ENCODE peak calls at places on chromosomes 2 and 18, in seven cellular contexts. B, S, Q, N, A, G and U are unnamed samples.

GRCh38 chr18:77108001-77108692 is 24.4 kb downstream of the MBP start:
- DNase-seq in B (peak), S (peak), Q (peak), N (peak), A (peak), G (peak), U (peak)

GRCh38 chr2:46210063-46210462 is 87.1 kb upstream of the EPAS1 start:
- DNase-seq in B (no peak), S (no peak), Q (no peak), N (no peak), A (no peak), G (no peak), U (no peak)

GRCh38 chr2:173964565-173965371 is 405 bp downstream of the SP3 start:
- DNase-seq in B (peak), S (peak), Q (peak), N (peak), A (peak), G (peak), U (peak)

GRCh38 chr2:192230864-192231453 is 36.2 kb upstream of the TMEFF2 start:
- DNase-seq in B (no peak), S (no peak), Q (no peak), N (no peak), A (no peak), G (no peak), U (no peak)

GRCh38 chr2:109330056-109330455 is 201.1 kb downstream of the SH3RF3 start:
- DNase-seq in B (no peak), S (peak), Q (no peak), N (peak), A (peak), G (peak), U (no peak)

GRCh38 chr2:96662360-96662759 is 19.8 kb downstream of the FER1L5 start:
- DNase-seq in B (no peak), S (no peak), Q (no peak), N (no peak), A (no peak), G (no peak), U (no peak)

GRCh38 chr2:83596592-83597339 is 862.3 kb downstream of the SUCLG1 start:
- DNase-seq in B (peak), S (peak), Q (no peak), N (no peak), A (no peak), G (no peak), U (no peak)

GRCh38 chr18:44396550-44396949 is 284.1 kb upstream of the SETBP1 start:
- DNase-seq in B (no peak), S (no peak), Q (no peak), N (no peak), A (no peak), G (no peak), U (no peak)

GRCh38 chr2:238053195-238053776 is 7.5 kb upstream of the SCLY start:
- DNase-seq in B (no peak), S (peak), Q (no peak), N (peak), A (peak), G (peak), U (no peak)

GRCh38 chr2:217551229-217551909 is 451.4 kb downstream of the TNS1 start:
- DNase-seq in B (no peak), S (peak), Q (no peak), N (peak), A (peak), G (peak), U (peak)

GRCh38 chr18:74116628-74117554 is 30.7 kb downstream of the FBXO15 start:
- DNase-seq in B (no peak), S (peak), Q (no peak), N (peak), A (peak), G (peak), U (peak)

GRCh38 chr2:120013569-120014223 is 819 bp downstream of the EPB41L5 start:
- DNase-seq in B (no peak), S (no peak), Q (peak), N (no peak), A (no peak), G (no peak), U (no peak)

GRCh38 chr2:10911291-10912075 is at the start of gene KCNF1:
- DNase-seq in B (peak), S (peak), Q (peak), N (peak), A (peak), G (peak), U (peak)

GRCh38 chr18:28794459-28795245 is 617.7 kb upstream of the CDH2 start:
- DNase-seq in B (no peak), S (peak), Q (no peak), N (peak), A (no peak), G (peak), U (no peak)

GRCh38 chr2:129006901-129007300 is 688.2 kb upstream of the HS6ST1 start:
- DNase-seq in B (no peak), S (no peak), Q (no peak), N (no peak), A (no peak), G (no peak), U (no peak)

GRCh38 chr2:159410276-159410675 is 123.8 kb upstream of the WDSUB1 start:
- DNase-seq in B (no peak), S (no peak), Q (no peak), N (no peak), A (no peak), G (no peak), U (no peak)

GRCh38 chr2:96241901-96242611 is 23.7 kb downstream of the TMEM127 start:
- DNase-seq in B (no peak), S (peak), Q (no peak), N (peak), A (peak), G (peak), U (peak)

GRCh38 chr2:30230479-30230854 is 867 bp upstream of the LBH start:
- DNase-seq in B (peak), S (no peak), Q (no peak), N (no peak), A (peak), G (peak), U (no peak)

GRCh38 chr2:45778720-45779171 is 127.3 kb downstream of the PRKCE start:
- DNase-seq in B (peak), S (peak), Q (peak), N (peak), A (peak), G (peak), U (peak)

GRCh38 chr2:168165985-168166901 is 81.2 kb downstream of the STK39 start:
- DNase-seq in B (no peak), S (no peak), Q (no peak), N (no peak), A (no peak), G (no peak), U (no peak)

GRCh38 chr2:100995309-100996075 is 6.6 kb upstream of the RPL31 start:
- DNase-seq in B (no peak), S (no peak), Q (no peak), N (no peak), A (no peak), G (no peak), U (no peak)

GRCh38 chr2:37877457-37878315 is 47.4 kb upstream of the RMDN2 start:
- DNase-seq in B (no peak), S (peak), Q (peak), N (peak), A (peak), G (peak), U (no peak)

GRCh38 chr2:119837759-119838158 is 78.0 kb downstream of the PTPN4 start:
- DNase-seq in B (no peak), S (no peak), Q (no peak), N (no peak), A (no peak), G (no peak), U (no peak)

GRCh38 chr2:122061206-122061605 is 305.8 kb downstream of the TSN start:
- DNase-seq in B (no peak), S (peak), Q (no peak), N (no peak), A (no peak), G (no peak), U (no peak)

GRCh38 chr2:234555616-234556249 is 58.9 kb upstream of the ARL4C start:
- DNase-seq in B (no peak), S (peak), Q (no peak), N (peak), A (no peak), G (no peak), U (no peak)

GRCh38 chr2:85439986-85440385 is 21.5 kb downstream of the SH2D6 start:
- DNase-seq in B (no peak), S (no peak), Q (no peak), N (no peak), A (no peak), G (no peak), U (no peak)

GRCh38 chr2:85582467-85582866 is 1.8 kb upstream of the VAMP5 start:
- DNase-seq in B (no peak), S (no peak), Q (no peak), N (no peak), A (no peak), G (no peak), U (no peak)

GRCh38 chr18:59697236-59697932 is at the start of gene CCBE1:
- DNase-seq in B (peak), S (peak), Q (peak), N (peak), A (peak), G (peak), U (peak)

GRCh38 chr18:72762505-72763122 is 105.2 kb downstream of the NETO1 start:
- DNase-seq in B (no peak), S (peak), Q (no peak), N (peak), A (peak), G (peak), U (no peak)

GRCh38 chr2:111111101-111111755 is 9.5 kb upstream of the BCL2L11 start:
- DNase-seq in B (no peak), S (no peak), Q (no peak), N (no peak), A (no peak), G (no peak), U (no peak)

GRCh38 chr2:140975237-140975636 is 1155.6 kb downstream of the LRP1B start:
- DNase-seq in B (no peak), S (peak), Q (no peak), N (peak), A (peak), G (peak), U (no peak)

GRCh38 chr2:143730155-143730949 is 601.1 kb downstream of the ARHGAP15 start:
- DNase-seq in B (no peak), S (peak), Q (no peak), N (peak), A (no peak), G (peak), U (no peak)

GRCh38 chr2:110104025-110104771 is 11.4 kb downstream of the MALL start:
- DNase-seq in B (no peak), S (no peak), Q (no peak), N (no peak), A (no peak), G (no peak), U (peak)

GRCh38 chr2:225668606-225669266 is 269.2 kb downstream of the NYAP2 start:
- DNase-seq in B (peak), S (peak), Q (peak), N (peak), A (peak), G (peak), U (peak)

GRCh38 chr2:66030553-66030952 is 404.4 kb upstream of the MEIS1 start:
- DNase-seq in B (no peak), S (no peak), Q (no peak), N (no peak), A (peak), G (no peak), U (no peak)

GRCh38 chr2:28357948-28358667 is 34.5 kb upstream of the FOSL2 start:
- DNase-seq in B (peak), S (no peak), Q (no peak), N (no peak), A (no peak), G (peak), U (no peak)

GRCh38 chr2:88658890-88659881 is 31.9 kb upstream of the EIF2AK3 start:
- DNase-seq in B (no peak), S (peak), Q (peak), N (peak), A (peak), G (peak), U (peak)

GRCh38 chr18:54878662-54879058 is 50.4 kb downstream of the RAB27B start:
- DNase-seq in B (no peak), S (no peak), Q (no peak), N (no peak), A (no peak), G (no peak), U (no peak)
- H3K4me3 ChIP-seq in B (no peak), S (no peak), Q (no peak), N (no peak), A (no peak), G (no peak), U (no peak)

GRCh38 chr18:21682276-21683051 is 22.1 kb downstream of the ABHD3 start:
- DNase-seq in B (no peak), S (peak), Q (no peak), N (peak), A (peak), G (peak), U (no peak)
- H3K4me3 ChIP-seq in B (no peak), S (peak), Q (peak), N (peak), A (peak), G (no peak), U (peak)

DNA sequence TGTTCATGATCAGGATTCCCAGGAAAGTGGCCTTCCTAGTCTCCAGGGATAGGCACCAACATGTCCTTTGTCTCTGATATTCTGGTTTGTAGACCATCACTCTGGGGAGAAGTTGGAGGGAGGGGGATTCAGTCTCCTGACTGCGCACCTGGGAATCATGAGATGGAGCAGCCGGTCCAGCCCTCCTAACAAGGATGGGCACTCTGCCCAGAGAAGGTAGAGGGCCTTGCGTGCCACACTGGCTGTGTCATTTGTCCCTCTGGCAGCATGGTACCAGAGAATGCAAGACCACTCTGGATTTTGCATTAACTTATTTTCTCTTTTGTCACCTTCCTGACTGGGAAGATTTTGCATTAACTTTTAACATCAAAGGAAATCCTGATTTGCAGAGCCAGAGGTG is 75.2 kb upstream of the EML6 start:
- DNase-seq in B (no peak), S (no peak), Q (no peak), N (no peak), A (no peak), G (no peak), U (no peak)
- H3K4me3 ChIP-seq in B (no peak), S (no peak), Q (no peak), N (no peak), A (no peak), G (no peak), U (no peak)

DNA sequence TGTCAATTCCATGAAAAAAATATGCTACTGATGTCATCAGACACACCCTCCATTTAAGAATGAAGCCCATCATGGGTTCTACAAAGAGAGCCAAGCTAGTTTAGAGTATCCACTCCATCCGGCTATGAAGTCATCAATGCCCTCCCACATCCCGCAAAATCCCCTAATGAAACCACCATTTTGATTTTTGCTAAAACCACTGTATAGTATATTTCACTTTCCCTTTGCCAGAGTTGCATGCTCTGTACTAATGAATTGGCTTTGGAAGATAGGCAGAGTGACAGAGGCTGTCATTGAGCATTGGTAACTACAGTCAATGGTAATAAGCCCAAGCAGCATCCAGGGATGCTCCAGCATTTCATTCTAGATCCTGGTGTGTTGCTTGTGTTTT is 118.6 kb downstream of the ANKRD44 start:
- DNase-seq in B (no peak), S (no peak), Q (no peak), N (no peak), A (no peak), G (no peak), U (no peak)
- H3K4me3 ChIP-seq in B (no peak), S (no peak), Q (no peak), N (no peak), A (no peak), G (no peak), U (no peak)

GRCh38 chr2:218963597-218963996 is 4.1 kb downstream of the CDK5R2 start:
- DNase-seq in B (peak), S (no peak), Q (no peak), N (no peak), A (no peak), G (peak), U (no peak)

GRCh38 chr2:218964041-218964771 is 4.7 kb downstream of the CDK5R2 start:
- DNase-seq in B (peak), S (peak), Q (no peak), N (peak), A (peak), G (peak), U (peak)

GRCh38 chr2:218961651-218962570 is 2.4 kb downstream of the CDK5R2 start:
- DNase-seq in B (peak), S (no peak), Q (no peak), N (no peak), A (no peak), G (no peak), U (no peak)

GRCh38 chr2:218961229-218961628 is 1.8 kb downstream of the CDK5R2 start:
- DNase-seq in B (no peak), S (no peak), Q (no peak), N (no peak), A (no peak), G (no peak), U (no peak)

GRCh38 chr2:218962859-218963492 is 3.5 kb downstream of the CDK5R2 start:
- DNase-seq in B (peak), S (peak), Q (peak), N (peak), A (peak), G (peak), U (peak)
- H3K4me3 ChIP-seq in B (peak), S (no peak), Q (no peak), N (peak), A (peak), G (peak), U (no peak)

GRCh38 chr2:24508878-24509277 is 17.8 kb downstream of the NCOA1 start:
- DNase-seq in B (no peak), S (no peak), Q (no peak), N (no peak), A (no peak), G (peak), U (no peak)
- H3K4me3 ChIP-seq in B (no peak), S (no peak), Q (no peak), N (no peak), A (no peak), G (no peak), U (no peak)

GRCh38 chr2:18651842-18652774 is 62.7 kb upstream of the NT5C1B start:
- DNase-seq in B (no peak), S (peak), Q (no peak), N (peak), A (peak), G (peak), U (no peak)
- H3K4me3 ChIP-seq in B (no peak), S (no peak), Q (no peak), N (no peak), A (no peak), G (no peak), U (no peak)

DNA sequence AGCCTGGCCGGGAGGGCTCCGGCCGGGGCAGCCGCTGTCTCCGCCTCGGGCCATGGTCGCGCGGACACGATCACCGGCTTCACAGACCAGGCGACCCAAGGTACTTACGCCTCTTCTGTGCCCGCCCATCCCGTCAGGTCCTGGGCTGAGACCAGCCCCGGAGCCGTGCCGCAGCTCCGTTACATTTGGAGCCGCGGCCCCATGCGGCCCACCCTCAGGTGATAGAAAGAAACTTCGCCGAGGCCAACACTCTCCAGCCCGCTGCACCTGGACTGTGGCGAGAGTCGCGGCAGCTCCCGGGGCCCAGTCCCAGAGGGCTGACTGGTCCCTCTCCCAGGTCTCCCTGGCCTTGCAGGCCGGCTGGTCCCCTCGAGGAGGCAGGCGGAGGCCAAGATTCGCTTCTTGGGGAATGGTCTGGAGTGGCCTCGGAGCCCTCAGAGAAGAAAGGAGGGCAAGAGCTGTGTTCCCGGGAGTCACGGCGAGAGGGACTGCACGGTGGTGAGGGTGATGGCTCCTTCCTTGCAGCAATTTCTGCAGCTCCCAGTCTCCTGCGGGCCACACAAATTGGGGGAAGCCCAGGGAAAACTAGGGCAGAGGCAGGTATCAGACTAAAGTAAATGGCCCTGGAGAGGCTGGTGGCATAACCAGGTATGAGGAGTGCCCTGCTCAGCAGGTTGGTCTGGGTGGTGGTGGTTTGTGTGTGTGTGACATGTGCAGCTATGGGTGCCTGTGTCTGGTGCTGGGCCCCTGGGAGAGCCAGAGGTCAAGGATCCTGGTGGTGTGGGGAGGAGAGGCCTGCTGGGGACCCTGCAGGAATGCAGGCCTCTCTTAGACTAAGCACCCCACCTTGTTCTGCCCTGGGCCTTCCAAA is 822 bp downstream of the GDF7 start:
- DNase-seq in B (no peak), S (no peak), Q (no peak), N (no peak), A (no peak), G (no peak), U (no peak)
- H3K4me3 ChIP-seq in B (peak), S (peak), Q (peak), N (peak), A (no peak), G (peak), U (no peak)

GRCh38 chr2:148813603-148814065 is 61.4 kb upstream of the KIF5C start:
- DNase-seq in B (no peak), S (no peak), Q (peak), N (no peak), A (no peak), G (no peak), U (no peak)

GRCh38 chr2:148816176-148816575 is 58.9 kb upstream of the KIF5C start:
- DNase-seq in B (no peak), S (no peak), Q (no peak), N (no peak), A (no peak), G (no peak), U (no peak)

GRCh38 chr2:148812306-148812705 is 62.7 kb upstream of the KIF5C start:
- DNase-seq in B (no peak), S (peak), Q (no peak), N (peak), A (peak), G (peak), U (peak)

GRCh38 chr2:148814853-148815419 is 60.1 kb upstream of the KIF5C start:
- DNase-seq in B (no peak), S (no peak), Q (peak), N (no peak), A (peak), G (peak), U (peak)

GRCh38 chr2:148814143-148814852 is 60.7 kb upstream of the KIF5C start:
- DNase-seq in B (no peak), S (peak), Q (peak), N (peak), A (peak), G (peak), U (peak)
- H3K4me3 ChIP-seq in B (no peak), S (no peak), Q (no peak), N (no peak), A (no peak), G (no peak), U (no peak)